ENCODE peak calls at places on chromosome 1, in six cellular contexts. S, B, I, X, L and O are unnamed samples.

GRCh38 chr1:206116191-206116872 is 856 bp downstream of the AVPR1B start:
- DNase-seq in X (no peak), L (no peak), B (no peak), I (no peak), S (no peak), O (no peak)

GRCh38 chr1:15151377-15151806 is 2.2 kb upstream of the TMEM51 start:
- DNase-seq in I (no peak), L (no peak), S (no peak), B (no peak), X (no peak), O (no peak)

GRCh38 chr1:175220853-175221547 is 28.4 kb upstream of the KIAA0040 start:
- DNase-seq in X (no peak), I (no peak), S (no peak), L (no peak), B (no peak), O (no peak)

GRCh38 chr1:56491441-56491840 is 87.9 kb downstream of the PLPP3 start:
- DNase-seq in I (no peak), B (no peak), X (no peak), L (no peak), S (peak), O (peak)

GRCh38 chr1:15355968-15356621 is 53.6 kb upstream of the EFHD2 start:
- DNase-seq in I (no peak), X (no peak), S (peak), B (no peak), L (no peak), O (no peak)

GRCh38 chr1:104294259-104294658 is 544.6 kb downstream of the AMY1C start:
- DNase-seq in X (no peak), I (no peak), B (no peak), L (no peak), S (no peak), O (no peak)

GRCh38 chr1:55155522-55155921 is 59.6 kb downstream of the USP24 start:
- DNase-seq in S (peak), X (peak), I (no peak), B (no peak), L (peak), O (no peak)

GRCh38 chr1:89703469-89703868 is 70.5 kb downstream of the LRRC8C start:
- DNase-seq in L (no peak), X (no peak), S (no peak), I (no peak), B (no peak), O (no peak)

GRCh38 chr1:146032613-146033219 is 11.2 kb upstream of the HJV start:
- DNase-seq in I (no peak), L (no peak), X (no peak), S (peak), B (no peak), O (no peak)

GRCh38 chr1:226700861-226701260 is 38.2 kb downstream of the ITPKB start:
- DNase-seq in I (no peak), X (no peak), S (no peak), B (no peak), L (no peak), O (no peak)

GRCh38 chr1:93567255-93567918 is 114.2 kb downstream of the BCAR3 start:
- DNase-seq in L (no peak), I (no peak), B (no peak), S (peak), X (peak), O (no peak)

GRCh38 chr1:45876000-45876399 is 72.6 kb downstream of the MAST2 start:
- DNase-seq in L (no peak), S (no peak), B (no peak), X (no peak), I (no peak), O (no peak)

DNA sequence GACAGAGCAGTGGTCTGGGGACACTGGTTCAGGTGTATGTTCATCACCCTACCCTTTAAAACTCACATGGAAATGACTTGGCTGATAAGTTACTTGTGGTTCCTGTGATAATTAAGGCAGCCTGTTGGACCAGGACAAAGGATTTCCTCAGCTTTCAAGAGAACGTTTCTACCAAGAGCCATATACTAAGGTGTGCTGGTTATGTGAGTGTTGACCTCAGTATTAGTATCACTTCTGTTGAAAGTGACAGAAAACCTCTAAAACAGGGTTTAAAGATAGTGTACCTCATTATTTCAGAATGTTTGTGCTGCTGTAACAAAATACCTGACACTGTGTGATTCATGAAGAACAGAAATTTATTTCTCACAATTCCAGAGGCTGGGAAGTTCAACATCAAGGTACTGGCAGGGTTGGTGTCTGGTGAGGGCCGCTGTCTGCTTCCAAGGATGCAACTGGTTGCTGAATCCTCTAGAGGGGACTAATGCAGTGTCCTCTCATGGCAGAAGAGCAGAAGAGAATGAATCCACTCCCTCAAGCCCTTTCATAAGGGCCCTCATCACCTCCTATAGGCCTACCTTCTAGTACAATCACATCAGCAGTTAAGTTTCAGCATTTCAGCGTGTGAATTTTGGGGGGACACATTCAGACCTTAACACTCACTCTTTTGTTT is 54.9 kb downstream of the UCK2 start:
- DNase-seq in S (no peak), X (no peak), L (no peak), I (no peak), B (no peak), O (no peak)
- TF ChIP-seq CTCF in S (no peak), X (no peak), L (no peak), I (no peak), B (no peak), O (no peak)

GRCh38 chr1:228723287-228723686 is 12.0 kb upstream of the RHOU start:
- DNase-seq in X (no peak), S (no peak), I (no peak), B (no peak), L (no peak), O (no peak)

GRCh38 chr1:228725178-228725577 is 10.1 kb upstream of the RHOU start:
- DNase-seq in S (no peak), B (no peak), X (no peak), L (no peak), I (no peak), O (no peak)

GRCh38 chr1:228721407-228721806 is 13.9 kb upstream of the RHOU start:
- DNase-seq in L (no peak), X (no peak), S (no peak), B (no peak), I (no peak), O (no peak)

GRCh38 chr1:228727682-228728171 is 7.6 kb upstream of the RHOU start:
- DNase-seq in X (no peak), L (no peak), I (no peak), S (no peak), B (no peak), O (no peak)

GRCh38 chr1:228723921-228724320 is 11.4 kb upstream of the RHOU start:
- DNase-seq in B (no peak), X (no peak), S (no peak), L (no peak), I (no peak), O (no peak)
- TF ChIP-seq CTCF in B (no peak), X (no peak), S (no peak), L (no peak), I (no peak), O (no peak)

GRCh38 chr1:203161703-203162102 is 13.9 kb downstream of the MYBPH start:
- DNase-seq in B (no peak), S (no peak), L (peak), X (no peak), I (no peak), O (no peak)

GRCh38 chr1:203161175-203161574 is 14.5 kb downstream of the MYBPH start:
- DNase-seq in X (no peak), S (no peak), I (no peak), B (no peak), L (no peak), O (no peak)

GRCh38 chr1:203158967-203159665 is 16.5 kb downstream of the MYBPH start:
- DNase-seq in I (no peak), B (no peak), X (no peak), L (no peak), S (no peak), O (no peak)

GRCh38 chr1:203158423-203158822 is 17.2 kb downstream of the MYBPH start:
- DNase-seq in S (no peak), L (no peak), I (no peak), B (no peak), X (no peak), O (no peak)

GRCh38 chr1:203159844-203160243 is 15.8 kb downstream of the MYBPH start:
- DNase-seq in S (no peak), X (no peak), B (no peak), L (no peak), I (no peak), O (no peak)
- TF ChIP-seq CTCF in S (no peak), X (no peak), B (no peak), L (no peak), I (no peak), O (no peak)

GRCh38 chr1:239816090-239816812 is 275.4 kb upstream of the FMN2 start:
- DNase-seq in X (no peak), S (peak), B (no peak), L (no peak), I (no peak), O (no peak)

GRCh38 chr1:239819756-239820155 is 271.9 kb upstream of the FMN2 start:
- DNase-seq in I (no peak), X (no peak), L (no peak), B (no peak), S (no peak), O (no peak)

GRCh38 chr1:239815074-239815473 is 276.6 kb upstream of the FMN2 start:
- DNase-seq in S (no peak), I (no peak), X (no peak), B (no peak), L (no peak), O (no peak)

GRCh38 chr1:239817801-239818200 is 273.9 kb upstream of the FMN2 start:
- DNase-seq in X (no peak), L (no peak), B (no peak), S (no peak), I (no peak), O (no peak)

DNA sequence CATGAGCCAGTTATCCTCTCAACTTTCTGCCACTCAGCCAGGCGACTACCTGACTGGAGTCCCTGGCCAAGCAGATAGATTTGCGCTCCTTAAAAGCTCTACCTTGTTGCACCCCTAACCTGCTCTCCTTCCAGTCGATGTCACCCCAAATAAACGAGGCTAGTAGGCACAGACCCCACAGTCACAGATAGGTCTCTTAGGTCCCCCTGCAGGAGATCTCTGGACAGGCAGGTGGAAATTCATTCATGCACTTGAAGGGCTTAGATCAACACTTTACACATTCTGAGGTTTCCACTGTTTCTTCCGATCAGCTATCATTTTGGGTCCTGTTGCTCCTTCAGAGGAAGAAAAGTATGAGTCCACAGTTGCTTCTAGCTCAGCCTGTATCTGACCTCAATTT is 272.6 kb upstream of the FMN2 start:
- DNase-seq in I (no peak), L (no peak), S (no peak), X (no peak), B (no peak), O (no peak)
- TF ChIP-seq CTCF in I (no peak), L (no peak), S (no peak), X (no peak), B (no peak), O (no peak)